ENCODE peak calls at places on chromosomes 13 and 19, in ten cellular contexts. One of them, this sample, is unnamed.

GRCh38 chr19:38303517-38304351 is at the start of gene C19orf33:
- DNase-seq in neuronal stem cell: no peak
- DNase-seq in left colon: peak; percentile 88
- DNase-seq in SW 1271: peak; percentile 82
- DNase-seq in natural killer cell: no peak
- DNase-seq in CD8-positive, alpha-beta T cell: no peak
- DNase-seq in fibroblast of mammary gland: no peak
- DNase-seq in retina: no peak
- DNase-seq in lower lobe of right lung: peak; percentile 88
- DNase-seq in activated CD8-positive, alpha-beta memory T cell treated with anti-CD3 and anti-CD28 coated beads for 1 hour: no peak
- DNase-seq in this sample: no peak

GRCh38 chr19:33125929-33126388 is 6.0 kb upstream of the WDR88 start:
- DNase-seq in natural killer cell: peak; percentile 30
- DNase-seq in activated CD8-positive, alpha-beta memory T cell treated with anti-CD3 and anti-CD28 coated beads for 1 hour: peak; percentile 32
- DNase-seq in lower lobe of right lung: no peak
- DNase-seq in CD8-positive, alpha-beta T cell: peak; percentile 54
- DNase-seq in neuronal stem cell: peak; percentile 54
- DNase-seq in fibroblast of mammary gland: peak; percentile 64
- DNase-seq in left colon: peak; percentile 31
- DNase-seq in SW 1271: peak; percentile 41
- DNase-seq in retina: peak; percentile 58
- DNase-seq in this sample: peak; percentile 49

GRCh38 chr13:70732611-70733010 is 624.4 kb upstream of the KLHL1 start:
- DNase-seq in activated CD8-positive, alpha-beta memory T cell treated with anti-CD3 and anti-CD28 coated beads for 1 hour: no peak
- DNase-seq in lower lobe of right lung: no peak
- DNase-seq in natural killer cell: no peak
- DNase-seq in retina: no peak
- DNase-seq in SW 1271: no peak
- DNase-seq in left colon: no peak
- DNase-seq in CD8-positive, alpha-beta T cell: no peak
- DNase-seq in fibroblast of mammary gland: no peak
- DNase-seq in neuronal stem cell: no peak
- DNase-seq in this sample: peak; percentile 99

GRCh38 chr19:10568444-10568825 is 344 bp downstream of the CDKN2D start:
- DNase-seq in natural killer cell: no peak
- DNase-seq in fibroblast of mammary gland: no peak
- DNase-seq in CD8-positive, alpha-beta T cell: peak; percentile 63
- DNase-seq in retina: peak; percentile 63
- DNase-seq in SW 1271: peak; percentile 56
- DNase-seq in activated CD8-positive, alpha-beta memory T cell treated with anti-CD3 and anti-CD28 coated beads for 1 hour: peak; percentile 47
- DNase-seq in lower lobe of right lung: peak; percentile 73
- DNase-seq in left colon: peak; percentile 72
- DNase-seq in neuronal stem cell: no peak
- DNase-seq in this sample: no peak

GRCh38 chr13:99922631-99923404 is 48.7 kb downstream of the ZIC5 start:
- DNase-seq in activated CD8-positive, alpha-beta memory T cell treated with anti-CD3 and anti-CD28 coated beads for 1 hour: no peak
- DNase-seq in retina: no peak
- DNase-seq in CD8-positive, alpha-beta T cell: no peak
- DNase-seq in fibroblast of mammary gland: no peak
- DNase-seq in lower lobe of right lung: no peak
- DNase-seq in natural killer cell: no peak
- DNase-seq in SW 1271: no peak
- DNase-seq in neuronal stem cell: no peak
- DNase-seq in left colon: peak; percentile 84
- DNase-seq in this sample: no peak

GRCh38 chr19:31938675-31939074 is 406.7 kb upstream of the ZNF507 start:
- DNase-seq in SW 1271: no peak
- DNase-seq in CD8-positive, alpha-beta T cell: no peak
- DNase-seq in left colon: no peak
- DNase-seq in retina: no peak
- DNase-seq in lower lobe of right lung: no peak
- DNase-seq in activated CD8-positive, alpha-beta memory T cell treated with anti-CD3 and anti-CD28 coated beads for 1 hour: no peak
- DNase-seq in fibroblast of mammary gland: no peak
- DNase-seq in neuronal stem cell: no peak
- DNase-seq in natural killer cell: no peak
- DNase-seq in this sample: no peak

GRCh38 chr13:24630851-24631341 is 49.3 kb upstream of the ATP12A start:
- DNase-seq in left colon: no peak
- DNase-seq in natural killer cell: no peak
- DNase-seq in lower lobe of right lung: no peak
- DNase-seq in retina: no peak
- DNase-seq in fibroblast of mammary gland: peak; percentile 21
- DNase-seq in CD8-positive, alpha-beta T cell: no peak
- DNase-seq in activated CD8-positive, alpha-beta memory T cell treated with anti-CD3 and anti-CD28 coated beads for 1 hour: no peak
- DNase-seq in SW 1271: no peak
- DNase-seq in neuronal stem cell: peak; percentile 55
- DNase-seq in this sample: no peak

GRCh38 chr13:30191491-30192100 is 115.8 kb downstream of the KATNAL1 start:
- DNase-seq in activated CD8-positive, alpha-beta memory T cell treated with anti-CD3 and anti-CD28 coated beads for 1 hour: no peak
- DNase-seq in neuronal stem cell: no peak
- DNase-seq in CD8-positive, alpha-beta T cell: no peak
- DNase-seq in retina: no peak
- DNase-seq in natural killer cell: no peak
- DNase-seq in lower lobe of right lung: no peak
- DNase-seq in fibroblast of mammary gland: peak; percentile 38
- DNase-seq in left colon: no peak
- DNase-seq in SW 1271: no peak
- DNase-seq in this sample: no peak

GRCh38 chr19:18093439-18094161 is 4.0 kb upstream of the MAST3 start:
- DNase-seq in SW 1271: peak; percentile 23
- DNase-seq in lower lobe of right lung: no peak
- DNase-seq in natural killer cell: no peak
- DNase-seq in CD8-positive, alpha-beta T cell: no peak
- DNase-seq in activated CD8-positive, alpha-beta memory T cell treated with anti-CD3 and anti-CD28 coated beads for 1 hour: no peak
- DNase-seq in left colon: no peak
- DNase-seq in neuronal stem cell: no peak
- DNase-seq in fibroblast of mammary gland: peak; percentile 60
- DNase-seq in retina: no peak
- DNase-seq in this sample: no peak

GRCh38 chr19:37961198-37961597 is 54.2 kb downstream of the SIPA1L3 start:
- DNase-seq in neuronal stem cell: no peak
- DNase-seq in retina: no peak
- DNase-seq in CD8-positive, alpha-beta T cell: no peak
- DNase-seq in natural killer cell: no peak
- DNase-seq in SW 1271: no peak
- DNase-seq in activated CD8-positive, alpha-beta memory T cell treated with anti-CD3 and anti-CD28 coated beads for 1 hour: no peak
- DNase-seq in left colon: no peak
- DNase-seq in lower lobe of right lung: no peak
- DNase-seq in fibroblast of mammary gland: no peak
- DNase-seq in this sample: no peak

GRCh38 chr19:54035215-54036178 is 28.2 kb downstream of the VSTM1 start:
- DNase-seq in CD8-positive, alpha-beta T cell: no peak
- DNase-seq in fibroblast of mammary gland: peak; percentile 94
- DNase-seq in natural killer cell: no peak
- DNase-seq in activated CD8-positive, alpha-beta memory T cell treated with anti-CD3 and anti-CD28 coated beads for 1 hour: no peak
- DNase-seq in left colon: no peak
- DNase-seq in neuronal stem cell: peak; percentile 60
- DNase-seq in SW 1271: peak; percentile 88
- DNase-seq in retina: no peak
- DNase-seq in lower lobe of right lung: no peak
- DNase-seq in this sample: no peak

GRCh38 chr13:30906411-30906990 is 430 bp downstream of the MEDAG start:
- DNase-seq in natural killer cell: no peak
- DNase-seq in SW 1271: no peak
- DNase-seq in lower lobe of right lung: no peak
- DNase-seq in retina: peak; percentile 87
- DNase-seq in CD8-positive, alpha-beta T cell: no peak
- DNase-seq in activated CD8-positive, alpha-beta memory T cell treated with anti-CD3 and anti-CD28 coated beads for 1 hour: no peak
- DNase-seq in neuronal stem cell: no peak
- DNase-seq in fibroblast of mammary gland: no peak
- DNase-seq in left colon: peak; percentile 5
- DNase-seq in this sample: peak; percentile 25

GRCh38 chr19:45876411-45877197 is 9.3 kb downstream of the IRF2BP1 start:
- DNase-seq in activated CD8-positive, alpha-beta memory T cell treated with anti-CD3 and anti-CD28 coated beads for 1 hour: no peak
- DNase-seq in natural killer cell: no peak
- DNase-seq in fibroblast of mammary gland: no peak
- DNase-seq in CD8-positive, alpha-beta T cell: no peak
- DNase-seq in left colon: peak; percentile 62
- DNase-seq in lower lobe of right lung: no peak
- DNase-seq in neuronal stem cell: no peak
- DNase-seq in retina: peak; percentile 46
- DNase-seq in SW 1271: no peak
- DNase-seq in this sample: no peak

GRCh38 chr13:111323950-111324651 is 3.7 kb downstream of the TEX29 start:
- DNase-seq in SW 1271: no peak
- DNase-seq in lower lobe of right lung: no peak
- DNase-seq in activated CD8-positive, alpha-beta memory T cell treated with anti-CD3 and anti-CD28 coated beads for 1 hour: no peak
- DNase-seq in CD8-positive, alpha-beta T cell: no peak
- DNase-seq in left colon: no peak
- DNase-seq in retina: no peak
- DNase-seq in neuronal stem cell: no peak
- DNase-seq in fibroblast of mammary gland: no peak
- DNase-seq in natural killer cell: no peak
- DNase-seq in this sample: no peak

GRCh38 chr13:26985285-26985878 is 186.2 kb downstream of the USP12 start:
- DNase-seq in CD8-positive, alpha-beta T cell: peak; percentile 73
- DNase-seq in natural killer cell: peak; percentile 48
- DNase-seq in lower lobe of right lung: no peak
- DNase-seq in left colon: peak; percentile 78
- DNase-seq in fibroblast of mammary gland: peak; percentile 84
- DNase-seq in SW 1271: peak; percentile 74
- DNase-seq in retina: peak; percentile 77
- DNase-seq in neuronal stem cell: peak; percentile 74
- DNase-seq in activated CD8-positive, alpha-beta memory T cell treated with anti-CD3 and anti-CD28 coated beads for 1 hour: peak; percentile 34
- DNase-seq in this sample: peak; percentile 96

GRCh38 chr19:28601723-28602440 is 611.1 kb downstream of the UQCRFS1 start:
- DNase-seq in SW 1271: no peak
- DNase-seq in lower lobe of right lung: no peak
- DNase-seq in left colon: no peak
- DNase-seq in retina: no peak
- DNase-seq in neuronal stem cell: no peak
- DNase-seq in natural killer cell: no peak
- DNase-seq in activated CD8-positive, alpha-beta memory T cell treated with anti-CD3 and anti-CD28 coated beads for 1 hour: no peak
- DNase-seq in fibroblast of mammary gland: no peak
- DNase-seq in CD8-positive, alpha-beta T cell: no peak
- DNase-seq in this sample: no peak

GRCh38 chr19:39740395-39740794 is 2.6 kb upstream of the CLC start:
- DNase-seq in fibroblast of mammary gland: no peak
- DNase-seq in CD8-positive, alpha-beta T cell: no peak
- DNase-seq in SW 1271: no peak
- DNase-seq in left colon: no peak
- DNase-seq in retina: no peak
- DNase-seq in lower lobe of right lung: no peak
- DNase-seq in activated CD8-positive, alpha-beta memory T cell treated with anti-CD3 and anti-CD28 coated beads for 1 hour: no peak
- DNase-seq in natural killer cell: no peak
- DNase-seq in neuronal stem cell: no peak
- DNase-seq in this sample: no peak

GRCh38 chr19:12884926-12885748 is 1.9 kb downstream of the KLF1 start:
- DNase-seq in lower lobe of right lung: peak; percentile 94
- DNase-seq in fibroblast of mammary gland: peak; percentile 46
- DNase-seq in CD8-positive, alpha-beta T cell: peak; percentile 85
- DNase-seq in neuronal stem cell: peak; percentile 42
- DNase-seq in retina: peak; percentile 72
- DNase-seq in natural killer cell: peak; percentile 76
- DNase-seq in left colon: peak; percentile 97
- DNase-seq in SW 1271: no peak
- DNase-seq in activated CD8-positive, alpha-beta memory T cell treated with anti-CD3 and anti-CD28 coated beads for 1 hour: peak; percentile 71
- DNase-seq in this sample: peak; percentile 66

GRCh38 chr19:5143471-5144411 is 174.8 kb downstream of the KDM4B start:
- DNase-seq in activated CD8-positive, alpha-beta memory T cell treated with anti-CD3 and anti-CD28 coated beads for 1 hour: no peak
- DNase-seq in SW 1271: no peak
- DNase-seq in retina: no peak
- DNase-seq in lower lobe of right lung: peak; percentile 28
- DNase-seq in neuronal stem cell: no peak
- DNase-seq in left colon: peak; percentile 8
- DNase-seq in fibroblast of mammary gland: no peak
- DNase-seq in natural killer cell: no peak
- DNase-seq in CD8-positive, alpha-beta T cell: peak; percentile 58
- DNase-seq in this sample: no peak

GRCh38 chr13:30466358-30466714 is 600 bp upstream of the HMGB1 start:
- DNase-seq in lower lobe of right lung: no peak
- DNase-seq in retina: no peak
- DNase-seq in fibroblast of mammary gland: peak; percentile 41
- DNase-seq in activated CD8-positive, alpha-beta memory T cell treated with anti-CD3 and anti-CD28 coated beads for 1 hour: no peak
- DNase-seq in natural killer cell: no peak
- DNase-seq in neuronal stem cell: no peak
- DNase-seq in CD8-positive, alpha-beta T cell: no peak
- DNase-seq in SW 1271: no peak
- DNase-seq in left colon: no peak
- DNase-seq in this sample: no peak

GRCh38 chr19:1298235-1298634 is 12.6 kb downstream of the EFNA2 start:
- DNase-seq in fibroblast of mammary gland: no peak
- DNase-seq in left colon: no peak
- DNase-seq in activated CD8-positive, alpha-beta memory T cell treated with anti-CD3 and anti-CD28 coated beads for 1 hour: no peak
- DNase-seq in neuronal stem cell: no peak
- DNase-seq in SW 1271: no peak
- DNase-seq in natural killer cell: no peak
- DNase-seq in CD8-positive, alpha-beta T cell: no peak
- DNase-seq in retina: no peak
- DNase-seq in lower lobe of right lung: no peak
- DNase-seq in this sample: no peak

GRCh38 chr13:103371271-103371670 is 305.1 kb upstream of the SLC10A2 start:
- DNase-seq in natural killer cell: no peak
- DNase-seq in fibroblast of mammary gland: no peak
- DNase-seq in neuronal stem cell: no peak
- DNase-seq in CD8-positive, alpha-beta T cell: no peak
- DNase-seq in lower lobe of right lung: no peak
- DNase-seq in left colon: no peak
- DNase-seq in activated CD8-positive, alpha-beta memory T cell treated with anti-CD3 and anti-CD28 coated beads for 1 hour: no peak
- DNase-seq in retina: no peak
- DNase-seq in SW 1271: no peak
- DNase-seq in this sample: no peak

GRCh38 chr19:57302020-57302465 is 18.2 kb upstream of the ZNF543 start:
- DNase-seq in retina: no peak
- DNase-seq in neuronal stem cell: no peak
- DNase-seq in SW 1271: peak; percentile 22
- DNase-seq in left colon: no peak
- DNase-seq in natural killer cell: no peak
- DNase-seq in activated CD8-positive, alpha-beta memory T cell treated with anti-CD3 and anti-CD28 coated beads for 1 hour: no peak
- DNase-seq in lower lobe of right lung: no peak
- DNase-seq in CD8-positive, alpha-beta T cell: no peak
- DNase-seq in fibroblast of mammary gland: peak; percentile 97
- DNase-seq in this sample: no peak

GRCh38 chr19:8321760-8322637 is 703 bp downstream of the RPS28 start:
- DNase-seq in CD8-positive, alpha-beta T cell: no peak
- DNase-seq in SW 1271: no peak
- DNase-seq in left colon: no peak
- DNase-seq in fibroblast of mammary gland: no peak
- DNase-seq in lower lobe of right lung: no peak
- DNase-seq in activated CD8-positive, alpha-beta memory T cell treated with anti-CD3 and anti-CD28 coated beads for 1 hour: no peak
- DNase-seq in neuronal stem cell: no peak
- DNase-seq in retina: peak; percentile 51
- DNase-seq in natural killer cell: no peak
- DNase-seq in this sample: no peak

GRCh38 chr19:11092181-11092538 is 2.9 kb downstream of the LDLR start:
- DNase-seq in SW 1271: peak; percentile 87
- DNase-seq in retina: no peak
- DNase-seq in fibroblast of mammary gland: peak; percentile 67
- DNase-seq in lower lobe of right lung: no peak
- DNase-seq in activated CD8-positive, alpha-beta memory T cell treated with anti-CD3 and anti-CD28 coated beads for 1 hour: no peak
- DNase-seq in neuronal stem cell: no peak
- DNase-seq in left colon: no peak
- DNase-seq in natural killer cell: no peak
- DNase-seq in CD8-positive, alpha-beta T cell: peak; percentile 39
- DNase-seq in this sample: no peak

GRCh38 chr19:40662925-40663711 is 27.3 kb downstream of the NUMBL start:
- DNase-seq in fibroblast of mammary gland: peak; percentile 85
- DNase-seq in lower lobe of right lung: peak; percentile 93
- DNase-seq in natural killer cell: peak; percentile 95
- DNase-seq in left colon: peak; percentile 95
- DNase-seq in CD8-positive, alpha-beta T cell: peak; percentile 97
- DNase-seq in activated CD8-positive, alpha-beta memory T cell treated with anti-CD3 and anti-CD28 coated beads for 1 hour: peak; percentile 95
- DNase-seq in SW 1271: peak; percentile 63
- DNase-seq in neuronal stem cell: peak; percentile 89
- DNase-seq in retina: peak; percentile 94
- DNase-seq in this sample: peak; percentile 67

GRCh38 chr13:46339035-46339666 is 47.9 kb downstream of the RUBCNL start:
- DNase-seq in retina: no peak
- DNase-seq in neuronal stem cell: no peak
- DNase-seq in lower lobe of right lung: peak; percentile 51
- DNase-seq in activated CD8-positive, alpha-beta memory T cell treated with anti-CD3 and anti-CD28 coated beads for 1 hour: no peak
- DNase-seq in SW 1271: no peak
- DNase-seq in CD8-positive, alpha-beta T cell: no peak
- DNase-seq in fibroblast of mammary gland: peak; percentile 88
- DNase-seq in left colon: peak; percentile 34
- DNase-seq in natural killer cell: no peak
- DNase-seq in this sample: no peak

GRCh38 chr13:51814825-51815650 is 11.1 kb upstream of the DHRS12 start:
- DNase-seq in SW 1271: peak; percentile 52
- DNase-seq in neuronal stem cell: peak; percentile 61
- DNase-seq in lower lobe of right lung: no peak
- DNase-seq in left colon: peak; percentile 77
- DNase-seq in natural killer cell: peak; percentile 60
- DNase-seq in retina: peak; percentile 76
- DNase-seq in fibroblast of mammary gland: peak; percentile 59
- DNase-seq in CD8-positive, alpha-beta T cell: peak; percentile 76
- DNase-seq in activated CD8-positive, alpha-beta memory T cell treated with anti-CD3 and anti-CD28 coated beads for 1 hour: no peak
- DNase-seq in this sample: peak; percentile 48